ENCODE peak calls at places on chromosomes 6 and 20, in five cellular contexts. B is astrocyte, X is mammary epithelial cell, Z is left lung, C is thoracic aorta. R is an unnamed sample.
A peak's percentile ranks its signal among the peaks of the same experiment; 100 is the strongest.

GRCh38 chr6:119590066-119590465 is 240.5 kb upstream of the MAN1A1 start:
- DNase-seq in B (no peak), X (no peak), Z (no peak), C (no peak), R (no peak)

GRCh38 chr6:100573169-100573568 is 108.4 kb upstream of the SIM1 start:
- DNase-seq in B (peak; percentile 36), X (peak; percentile 11), Z (no peak), C (no peak), R (no peak)

GRCh38 chr6:79612918-79613317 is 18.2 kb upstream of the SH3BGRL2 start:
- DNase-seq in B (no peak), X (no peak), Z (no peak), C (no peak), R (no peak)

GRCh38 chr6:39849764-39850163 is 57.6 kb downstream of the DAAM2 start:
- DNase-seq in B (no peak), X (no peak), Z (no peak), C (no peak), R (no peak)

GRCh38 chr6:112180095-112180820 is 74.1 kb downstream of the LAMA4 start:
- DNase-seq in B (peak; percentile 73), X (peak; percentile 57), Z (no peak), C (no peak), R (peak; percentile 23)

GRCh38 chr6:29011276-29011734 is 6.2 kb upstream of the ZNF311 start:
- DNase-seq in B (peak; percentile 60), X (peak; percentile 53), Z (peak; percentile 40), C (no peak), R (peak; percentile 43)

GRCh38 chr6:40324206-40324605 is 263.0 kb downstream of the LRFN2 start:
- DNase-seq in B (no peak), X (no peak), Z (no peak), C (no peak), R (no peak)

GRCh38 chr6:37495199-37495913 is 4.3 kb downstream of the CCDC167 start:
- DNase-seq in B (no peak), X (no peak), Z (no peak), C (no peak), R (no peak)

GRCh38 chr6:165837948-165838745 is 175.1 kb upstream of the PDE10A start:
- DNase-seq in B (no peak), X (no peak), Z (no peak), C (no peak), R (no peak)

GRCh38 chr6:36577298-36577697 is 16.9 kb upstream of the SRSF3 start:
- DNase-seq in B (peak; percentile 97), X (peak; percentile 87), Z (no peak), C (no peak), R (no peak)

GRCh38 chr6:136138003-136138402 is 112.1 kb downstream of the MTFR2 start:
- DNase-seq in B (no peak), X (no peak), Z (no peak), C (no peak), R (no peak)

GRCh38 chr6:3751730-3752537 is 421 bp upstream of the PXDC1 start:
- DNase-seq in B (peak; percentile 84), X (peak; percentile 78), Z (peak; percentile 88), C (peak; percentile 60), R (peak; percentile 37)

GRCh38 chr6:157985378-157986155 is 3.9 kb downstream of the SYNJ2 start:
- DNase-seq in B (no peak), X (no peak), Z (no peak), C (no peak), R (no peak)

GRCh38 chr20:57451356-57451755 is 60.2 kb downstream of the RBM38 start:
- DNase-seq in B (no peak), X (no peak), Z (no peak), C (no peak), R (no peak)

GRCh38 chr6:139550361-139550760 is 175.9 kb upstream of the CITED2 start:
- DNase-seq in B (no peak), X (no peak), Z (no peak), C (no peak), R (no peak)

GRCh38 chr20:49786671-49787370 is 25.8 kb upstream of the SLC9A8 start:
- DNase-seq in B (no peak), X (no peak), Z (no peak), C (no peak), R (no peak)

GRCh38 chr6:13141392-13141791 is 186.9 kb downstream of the TBC1D7 start:
- DNase-seq in B (no peak), X (no peak), Z (no peak), C (no peak), R (no peak)

GRCh38 chr20:61478094-61478493 is 226.0 kb downstream of the CDH4 start:
- DNase-seq in B (no peak), X (no peak), Z (no peak), C (no peak), R (no peak)

GRCh38 chr6:129707028-129707427 is 2.9 kb downstream of the ARHGAP18 start:
- DNase-seq in B (no peak), X (no peak), Z (no peak), C (no peak), R (no peak)

GRCh38 chr20:1477896-1478490 is 11.3 kb upstream of the NSFL1C start:
- DNase-seq in B (no peak), X (peak; percentile 83), Z (no peak), C (no peak), R (no peak)

GRCh38 chr20:45911486-45912343 is at the start of gene PLTP:
- DNase-seq in B (peak; percentile 65), X (no peak), Z (peak; percentile 82), C (no peak), R (no peak)

GRCh38 chr6:127812985-127813681 is 87.7 kb downstream of the THEMIS start:
- DNase-seq in B (no peak), X (no peak), Z (no peak), C (no peak), R (no peak)

GRCh38 chr6:148869589-148869988 is 122.8 kb downstream of the UST start:
- DNase-seq in B (peak; percentile 96), X (peak; percentile 87), Z (no peak), C (no peak), R (no peak)

GRCh38 chr6:17703256-17703694 is 3.5 kb downstream of the NUP153 start:
- DNase-seq in B (peak; percentile 83), X (peak; percentile 80), Z (no peak), C (peak; percentile 18), R (no peak)

GRCh38 chr6:17883665-17884500 is 103.6 kb downstream of the KIF13A start:
- DNase-seq in B (no peak), X (no peak), Z (no peak), C (no peak), R (no peak)

GRCh38 chr20:57092900-57093238 is 173.6 kb downstream of the BMP7 start:
- DNase-seq in B (no peak), X (no peak), Z (no peak), C (no peak), R (no peak)

GRCh38 chr6:119201486-119201885 is 123.0 kb upstream of the FAM184A start:
- DNase-seq in B (no peak), X (no peak), Z (no peak), C (no peak), R (no peak)

GRCh38 chr6:19603716-19604115 is 233.5 kb upstream of the ID4 start:
- DNase-seq in B (no peak), X (no peak), Z (no peak), C (no peak), R (no peak)

GRCh38 chr6:46491789-46492547 is 719 bp upstream of the RCAN2 start:
- DNase-seq in B (no peak), X (peak; percentile 33), Z (peak; percentile 39), C (no peak), R (no peak)

GRCh38 chr6:89583559-89583958 is 55.0 kb downstream of the LYRM2 start:
- DNase-seq in B (no peak), X (no peak), Z (no peak), C (no peak), R (no peak)

GRCh38 chr6:42784739-42785498 is 3.1 kb downstream of the BICRAL start:
- DNase-seq in B (no peak), X (no peak), Z (no peak), C (no peak), R (no peak)
- H3K27ac ChIP-seq in B (no peak overlapping the region), X (peak overlapping the region; percentile 95), Z (peak overlapping the region; percentile 100), C (peak overlapping the region; percentile 99), R (peak overlapping the region; percentile 100)

GRCh38 chr6:143268439-143268838 is 182.1 kb downstream of the ADAT2 start:
- DNase-seq in B (no peak), X (no peak), Z (no peak), C (no peak), R (no peak)
- TF ChIP-seq CTCF in B (no peak), X (no peak), Z (no peak), C (no peak), R (no peak)

DNA sequence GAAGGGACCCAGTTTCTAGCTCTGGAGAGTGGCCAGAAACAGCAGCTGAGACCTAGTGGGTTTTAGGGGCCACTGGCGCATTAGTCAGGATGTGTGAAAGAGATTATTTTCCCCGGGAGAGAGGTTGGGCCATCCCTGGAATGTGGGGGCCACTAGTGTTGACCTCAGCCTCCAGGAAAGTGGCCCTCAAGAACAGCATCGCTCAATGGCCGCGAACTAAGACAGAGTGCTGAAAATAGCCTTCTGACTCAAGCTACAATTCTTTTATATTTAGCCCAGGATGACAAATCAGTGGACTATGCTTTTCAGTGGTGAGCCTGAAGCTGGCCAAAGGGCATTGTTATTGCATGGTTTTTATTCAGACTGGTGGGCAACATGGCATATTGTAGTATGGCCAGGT is 210.4 kb upstream of the RNF24 start:
- DNase-seq in B (peak; percentile 99), X (peak; percentile 71), Z (no peak), C (no peak), R (no peak)
- H3K27ac ChIP-seq in B (peak overlapping the region; percentile 87), X (no peak overlapping the region), Z (no peak overlapping the region), C (peak overlapping the region; percentile 89), R (no peak overlapping the region)

GRCh38 chr20:34299925-34300806 is 3.0 kb downstream of the AHCY start:
- DNase-seq in B (no peak), X (no peak), Z (no peak), C (no peak), R (no peak)

GRCh38 chr20:34302312-34302722 is 838 bp downstream of the AHCY start:
- DNase-seq in B (peak; percentile 41), X (peak; percentile 25), Z (no peak), C (no peak), R (no peak)

GRCh38 chr20:34301587-34302311 is 1.4 kb downstream of the AHCY start:
- DNase-seq in B (no peak), X (no peak), Z (no peak), C (no peak), R (no peak)

GRCh38 chr20:34300809-34301586 is 2.2 kb downstream of the AHCY start:
- DNase-seq in B (no peak), X (no peak), Z (no peak), C (no peak), R (no peak)

DNA sequence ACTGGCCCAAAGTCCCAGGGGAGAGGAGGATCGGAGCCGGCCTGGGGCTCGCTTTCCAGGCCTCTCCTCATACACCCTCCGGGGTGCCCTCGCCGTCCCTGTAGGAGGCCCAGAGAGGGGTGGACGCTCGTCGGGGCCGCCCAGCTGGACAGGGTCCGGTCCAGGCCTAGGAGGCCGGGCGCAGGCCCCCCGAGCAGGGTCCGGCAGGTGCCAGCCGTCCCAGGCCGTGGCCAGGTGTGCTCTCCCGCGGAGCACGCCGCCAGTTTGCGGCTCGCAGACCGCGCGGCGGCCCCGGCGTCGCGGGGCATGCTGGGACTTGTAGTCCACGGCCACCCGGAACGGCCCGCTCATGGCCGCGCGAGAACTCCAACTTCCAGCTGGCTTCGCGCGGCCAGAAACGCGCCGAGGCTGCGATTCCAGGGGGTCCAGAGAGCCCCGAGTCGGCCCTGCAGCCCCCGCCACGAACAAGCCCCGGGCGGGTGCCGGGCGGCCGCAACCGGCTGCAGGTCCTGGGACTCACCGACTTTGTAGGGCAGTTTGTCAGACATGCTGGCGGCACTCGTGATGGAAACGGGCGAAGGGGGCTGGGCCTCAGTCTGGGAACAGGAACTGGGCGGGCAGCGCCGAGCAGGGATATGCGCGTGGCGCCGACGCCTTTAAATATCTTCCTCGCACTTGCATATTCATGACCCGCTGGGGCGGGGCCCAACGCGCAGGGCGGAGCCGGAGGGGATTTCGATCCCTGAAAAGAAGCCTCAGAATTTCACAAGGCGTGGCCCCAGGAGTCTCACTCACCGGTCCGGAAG is at the start of gene AHCY:
- DNase-seq in B (peak; percentile 92), X (peak; percentile 98), Z (peak; percentile 98), C (peak; percentile 96), R (peak; percentile 86)
- TF ChIP-seq CTCF in B (no peak), X (no peak), Z (no peak), C (no peak), R (no peak)